ENCODE peak calls at places on chromosomes 4 and X, in eight cellular contexts. U is endothelial cell of umbilical vein, X is stomach, T is HCT116, W is suprapubic skin, G is esophagus squamous epithelium, K is Peyer's patch, A is A549. I is an unnamed sample.

GRCh38 chrX:15404712-15405111 is 20.5 kb upstream of the VEGFD start:
- DNase-seq in U (peak), X (no peak), G (no peak), W (peak), T (no peak), K (no peak), A (no peak), I (peak)

GRCh38 chr4:89420507-89420906 is 112.9 kb upstream of the GPRIN3 start:
- DNase-seq in G (no peak), T (no peak), K (no peak), W (no peak), A (no peak), U (no peak), X (no peak), I (no peak)

GRCh38 chrX:130704053-130705038 is 198.7 kb downstream of the ENOX2 start:
- DNase-seq in K (no peak), A (peak), W (no peak), U (peak), T (no peak), G (no peak), X (no peak), I (no peak)

GRCh38 chrX:3962511-3963350 is 249.3 kb upstream of the PRKX start:
- DNase-seq in W (no peak), K (no peak), T (no peak), U (peak), G (no peak), A (peak), X (no peak), I (no peak)

GRCh38 chr4:113049421-113050355 is at the start of gene ANK2:
- DNase-seq in A (no peak), U (no peak), K (no peak), G (no peak), W (no peak), X (no peak), T (no peak), I (no peak)

GRCh38 chr4:177016541-177017141 is 223.9 kb upstream of the VEGFC start:
- DNase-seq in W (no peak), X (no peak), U (no peak), G (no peak), T (no peak), K (no peak), A (no peak), I (no peak)

GRCh38 chrX:53261573-53261972 is 19.8 kb downstream of the IQSEC2 start:
- DNase-seq in K (peak), T (no peak), X (no peak), W (no peak), U (no peak), A (no peak), G (no peak), I (no peak)

GRCh38 chr4:119016636-119017035 is 119.0 kb upstream of the MYOZ2 start:
- DNase-seq in U (no peak), W (no peak), X (no peak), A (no peak), G (no peak), T (no peak), K (no peak), I (no peak)

GRCh38 chr4:117495802-117496201 is 410.4 kb upstream of the TRAM1L1 start:
- DNase-seq in T (no peak), A (no peak), G (no peak), U (no peak), K (no peak), W (no peak), X (no peak), I (no peak)

GRCh38 chrX:41718481-41719245 is 5.3 kb upstream of the GPR82 start:
- DNase-seq in U (no peak), K (no peak), W (no peak), T (no peak), X (no peak), A (no peak), G (no peak), I (no peak)

GRCh38 chr4:7970031-7970946 is 30.6 kb upstream of the AFAP1 start:
- DNase-seq in W (no peak), A (peak), G (no peak), T (no peak), K (peak), U (peak), X (peak), I (no peak)
- H3K4me3 ChIP-seq in W (no peak), A (peak), G (peak), T (peak), K (peak), U (peak), X (peak), I (no peak)

DNA sequence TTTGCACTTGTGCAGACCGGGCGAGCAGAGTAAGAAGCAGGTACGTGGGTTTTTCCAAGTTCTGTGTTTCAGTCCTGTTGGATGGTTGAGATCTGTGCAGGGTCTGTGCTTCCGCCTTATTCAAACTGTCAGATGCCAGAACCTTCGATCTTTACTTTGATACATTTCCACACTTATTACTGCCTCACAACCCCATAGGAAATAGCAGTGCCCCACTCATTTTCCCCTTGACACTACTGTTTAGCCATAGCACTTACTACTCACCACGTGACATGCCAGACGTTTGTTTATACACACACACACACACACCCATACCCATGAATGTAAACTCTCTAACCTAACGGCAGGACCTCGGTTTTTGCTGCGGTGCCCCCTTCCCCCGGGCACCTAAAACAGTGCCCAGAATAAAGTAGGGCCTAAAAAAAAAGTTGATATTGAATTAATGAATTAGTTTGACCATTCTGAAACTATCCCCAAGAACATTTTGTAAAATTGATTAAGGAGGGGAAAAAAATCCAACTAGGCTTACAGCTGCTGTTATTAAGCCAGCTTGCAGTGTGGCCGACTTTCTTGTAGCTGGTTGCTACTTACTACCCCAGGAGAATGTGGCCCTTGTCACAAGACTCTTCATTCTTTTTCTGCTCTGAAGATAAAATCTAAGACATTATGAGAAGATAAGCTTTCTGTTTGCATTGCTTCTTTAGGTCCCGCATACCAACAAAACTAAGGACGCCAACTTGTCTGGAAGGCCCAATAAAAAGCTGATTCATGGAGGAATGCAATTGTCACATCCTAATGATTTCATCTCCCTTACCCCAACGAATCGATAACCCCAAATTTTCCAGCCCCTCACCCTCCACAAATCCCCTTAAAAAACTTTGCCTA is 707 bp upstream of the SEPSECS start:
- DNase-seq in A (no peak), X (no peak), T (no peak), K (no peak), U (no peak), G (no peak), W (no peak), I (no peak)
- TF ChIP-seq POLR2A in A (no peak), X (peak), T (peak), K (no peak), U (peak), G (no peak), W (no peak), I (peak)

GRCh38 chr4:101954975-101955678 is 164.6 kb downstream of the BANK1 start:
- DNase-seq in K (no peak), U (no peak), T (no peak), X (no peak), G (no peak), A (no peak), W (no peak), I (no peak)
- H3K27ac ChIP-seq in K (no peak), U (no peak), T (no peak), X (no peak), G (no peak), A (peak), W (no peak), I (no peak)

GRCh38 chrX:153764786-153765137 is 713 bp downstream of the PLXNB3 start:
- DNase-seq in K (no peak), A (no peak), W (no peak), U (no peak), T (no peak), X (no peak), G (no peak), I (no peak)
- H3K4me3 ChIP-seq in K (no peak), A (no peak), W (peak), U (peak), T (no peak), X (peak), G (peak), I (no peak)

GRCh38 chr4:138910914-138911336 is 104.7 kb upstream of the NOCT start:
- DNase-seq in K (peak), A (peak), G (peak), U (peak), X (peak), W (peak), T (no peak), I (peak)
- TF ChIP-seq POLR2A in K (no peak), A (no peak), G (no peak), U (no peak), X (no peak), W (no peak), T (no peak), I (peak)

GRCh38 chr4:141131738-141132688 is 1.3 kb downstream of the RNF150 start:
- DNase-seq in K (no peak), X (no peak), T (no peak), U (peak), A (no peak), G (no peak), W (peak), I (peak)
- H3K27ac ChIP-seq in K (peak), X (peak), T (no peak), U (no peak), A (peak), G (peak), W (no peak), I (peak)

I was measured in heart left ventricle.